ENCODE peak calls at places on chromosomes 12 and 14, in nine cellular contexts. T is LoVo; S is iPS DF 19.7; H is stimulated activated CD4-positive, alpha-beta T cell treated with anti-CD3 and anti-CD28 coated beads, Interleukin-4, amount 100 ng/mL, for 48 hours; A is HT-29; X is RKO; W is posterior cingulate gyrus; L is B cell; U is small intestine. N is an unnamed sample.

GRCh38 chr14:61527325-61528100 is 167.8 kb upstream of the HIF1A start:
- DNase-seq in T (no peak), S (no peak), H (no peak), A (no peak), X (no peak), W (no peak), L (no peak), U (no peak), N (peak; percentile 63)

GRCh38 chr12:111203969-111204368 is 164.9 kb downstream of the PHETA1 start:
- DNase-seq in T (no peak), S (no peak), H (no peak), A (no peak), X (no peak), W (no peak), L (no peak), U (no peak), N (no peak)

GRCh38 chr14:96231731-96232130 is 24.3 kb upstream of the BDKRB1 start:
- DNase-seq in T (no peak), S (no peak), H (no peak), A (no peak), X (no peak), W (no peak), L (no peak), U (no peak), N (no peak)

GRCh38 chr14:23361320-23361719 is 3.7 kb downstream of the EFS start:
- DNase-seq in T (no peak), S (no peak), H (no peak), A (no peak), X (peak; percentile 19), W (no peak), L (no peak), U (no peak), N (peak; percentile 50)

GRCh38 chr14:105349992-105350391 is 35.4 kb downstream of the PACS2 start:
- DNase-seq in T (no peak), S (no peak), H (no peak), A (no peak), X (no peak), W (no peak), L (no peak), U (no peak), N (no peak)

GRCh38 chr12:6827982-6828670 is at the start of gene P3H3:
- DNase-seq in T (peak; percentile 22), S (no peak), H (no peak), A (no peak), X (peak; percentile 68), W (peak; percentile 40), L (peak; percentile 45), U (no peak), N (peak; percentile 79)

GRCh38 chr12:12534134-12534866 is 28.4 kb downstream of the DUSP16 start:
- DNase-seq in T (no peak), S (no peak), H (no peak), A (no peak), X (no peak), W (no peak), L (no peak), U (peak; percentile 66), N (no peak)

GRCh38 chr12:27710592-27711311 is at the start of gene MRPS35:
- DNase-seq in T (peak; percentile 96), S (no peak), H (peak; percentile 89), A (peak; percentile 93), X (peak; percentile 92), W (peak; percentile 91), L (peak; percentile 83), U (peak; percentile 91), N (peak; percentile 99)

GRCh38 chr14:91968280-91968679 is 20.8 kb upstream of the FBLN5 start:
- DNase-seq in T (no peak), S (no peak), H (no peak), A (no peak), X (no peak), W (no peak), L (no peak), U (no peak), N (no peak)

GRCh38 chr12:124829008-124829707 is 34.5 kb downstream of the SCARB1 start:
- DNase-seq in T (peak; percentile 64), S (no peak), H (no peak), A (peak; percentile 48), X (peak; percentile 77), W (no peak), L (no peak), U (peak; percentile 70), N (no peak)

GRCh38 chr12:7304456-7304855 is 584 bp downstream of the ACSM4 start:
- DNase-seq in T (no peak), S (no peak), H (no peak), A (no peak), X (no peak), W (no peak), L (no peak), U (no peak), N (no peak)

GRCh38 chr14:75250800-75251199 is 27.8 kb upstream of the FOS start:
- DNase-seq in T (no peak), S (no peak), H (no peak), A (no peak), X (no peak), W (no peak), L (no peak), U (no peak), N (no peak)

GRCh38 chr12:106633451-106633823 is 50.6 kb downstream of the RFX4 start:
- DNase-seq in T (peak; percentile 89), S (no peak), H (no peak), A (no peak), X (peak; percentile 14), W (no peak), L (no peak), U (peak; percentile 76), N (no peak)

GRCh38 chr14:104390941-104391901 is 188.3 kb upstream of the C14orf180 start:
- DNase-seq in T (no peak), S (no peak), H (no peak), A (no peak), X (no peak), W (no peak), L (no peak), U (no peak), N (no peak)

GRCh38 chr12:116639765-116640164 is 80.6 kb downstream of the MAP1LC3B2 start:
- DNase-seq in T (peak; percentile 89), S (no peak), H (no peak), A (no peak), X (no peak), W (no peak), L (no peak), U (peak; percentile 62), N (no peak)

GRCh38 chr14:68386950-68387779 is 405.7 kb downstream of the ZFP36L1 start:
- DNase-seq in T (no peak), S (no peak), H (no peak), A (no peak), X (no peak), W (no peak), L (no peak), U (no peak), N (no peak)

GRCh38 chr14:71803539-71804260 is 128.5 kb upstream of the RGS6 start:
- DNase-seq in T (peak; percentile 68), S (no peak), H (no peak), A (peak; percentile 25), X (no peak), W (no peak), L (no peak), U (no peak), N (no peak)

GRCh38 chr14:104678346-104678745 is 11.1 kb upstream of the INF2 start:
- DNase-seq in T (no peak), S (no peak), H (no peak), A (no peak), X (no peak), W (no peak), L (peak; percentile 57), U (no peak), N (peak; percentile 45)

GRCh38 chr14:55107766-55108554 is 21.1 kb upstream of the LGALS3 start:
- DNase-seq in T (peak; percentile 89), S (no peak), H (no peak), A (peak; percentile 84), X (peak; percentile 91), W (peak; percentile 56), L (no peak), U (peak; percentile 84), N (peak; percentile 87)

GRCh38 chr12:106446429-106447092 is 89.0 kb downstream of the POLR3B start:
- DNase-seq in T (no peak), S (no peak), H (no peak), A (no peak), X (no peak), W (no peak), L (no peak), U (no peak), N (peak; percentile 32)

GRCh38 chr14:77498120-77498979 is at the start of gene ISM2:
- DNase-seq in T (peak; percentile 54), S (no peak), H (peak; percentile 27), A (no peak), X (no peak), W (peak; percentile 26), L (peak; percentile 83), U (peak; percentile 23), N (peak; percentile 80)

GRCh38 chr14:104845834-104846441 is 19.1 kb upstream of the CEP170B start:
- DNase-seq in T (no peak), S (no peak), H (no peak), A (no peak), X (no peak), W (no peak), L (peak; percentile 7), U (no peak), N (no peak)

GRCh38 chr14:65184032-65184764 is 81.9 kb upstream of the MAX start:
- DNase-seq in T (no peak), S (no peak), H (no peak), A (no peak), X (no peak), W (no peak), L (no peak), U (no peak), N (no peak)

GRCh38 chr12:113850309-113851056 is 115.6 kb downstream of the RBM19 start:
- DNase-seq in T (no peak), S (no peak), H (no peak), A (no peak), X (no peak), W (no peak), L (no peak), U (no peak), N (no peak)

GRCh38 chr12:103269962-103270361 is 225.8 kb downstream of the C12orf42 start:
- DNase-seq in T (no peak), S (no peak), H (no peak), A (no peak), X (peak; percentile 3), W (no peak), L (no peak), U (no peak), N (peak; percentile 83)

GRCh38 chr12:92144631-92145480 is 790 bp downstream of the BTG1 start:
- DNase-seq in T (peak; percentile 80), S (no peak), H (peak; percentile 30), A (peak; percentile 82), X (peak; percentile 87), W (peak; percentile 31), L (peak; percentile 33), U (peak; percentile 79), N (peak; percentile 78)

GRCh38 chr12:32679910-32680217 is 763 bp downstream of the DNM1L start:
- DNase-seq in T (no peak), S (no peak), H (no peak), A (no peak), X (no peak), W (no peak), L (no peak), U (no peak), N (no peak)

GRCh38 chr12:121524196-121524930 is 56.5 kb downstream of the KDM2B start:
- DNase-seq in T (no peak), S (no peak), H (no peak), A (no peak), X (no peak), W (no peak), L (no peak), U (no peak), N (no peak)